ENCODE peak calls at places on chromosomes 1 and 21, in eight cellular contexts. H, E, O, N, U, V, S and I are unnamed samples.

GRCh38 chr1:47521034-47521871 is 83.4 kb downstream of the FOXD2 start:
- DNase-seq in H (no peak), E (no peak), O (no peak), N (no peak), U (no peak), V (no peak), S (no peak), I (no peak)

GRCh38 chr1:153771241-153771640 is 4.0 kb upstream of the SLC27A3 start:
- DNase-seq in H (no peak), E (no peak), O (no peak), N (no peak), U (no peak), V (no peak), S (no peak), I (no peak)

GRCh38 chr1:226645279-226645976 is 93.7 kb downstream of the ITPKB start:
- DNase-seq in H (no peak), E (no peak), O (no peak), N (no peak), U (no peak), V (no peak), S (no peak), I (no peak)

GRCh38 chr21:41316641-41317392 is at the start of gene FAM3B:
- DNase-seq in H (no peak), E (peak), O (no peak), N (no peak), U (no peak), V (no peak), S (no peak), I (no peak)

GRCh38 chr1:205477759-205478247 is 22.0 kb upstream of the BLACAT1 start:
- DNase-seq in H (peak), E (peak), O (peak), N (peak), U (peak), V (no peak), S (peak), I (no peak)

GRCh38 chr1:19081218-19081893 is 124.9 kb upstream of the IFFO2 start:
- DNase-seq in H (peak), E (no peak), O (peak), N (no peak), U (no peak), V (no peak), S (peak), I (peak)

GRCh38 chr1:109208847-109209463 is 4.8 kb upstream of the SARS1 start:
- DNase-seq in H (no peak), E (no peak), O (no peak), N (no peak), U (no peak), V (no peak), S (no peak), I (no peak)

GRCh38 chr1:2231667-2232254 is 3.6 kb downstream of the SKI start:
- DNase-seq in H (peak), E (peak), O (peak), N (no peak), U (no peak), V (no peak), S (peak), I (peak)

GRCh38 chr1:176531036-176531435 is 68.1 kb downstream of the PAPPA2 start:
- DNase-seq in H (no peak), E (no peak), O (no peak), N (no peak), U (no peak), V (no peak), S (no peak), I (no peak)

GRCh38 chr1:2065699-2066098 is 15.5 kb downstream of the PRKCZ start:
- DNase-seq in H (no peak), E (no peak), O (no peak), N (no peak), U (no peak), V (no peak), S (no peak), I (no peak)

GRCh38 chr1:32215629-32216505 is 6.3 kb downstream of the TMEM234 start:
- DNase-seq in H (peak), E (peak), O (peak), N (peak), U (peak), V (no peak), S (peak), I (peak)

GRCh38 chr1:232579958-232580705 is 49.8 kb downstream of the SIPA1L2 start:
- DNase-seq in H (peak), E (no peak), O (no peak), N (no peak), U (no peak), V (no peak), S (no peak), I (no peak)

GRCh38 chr1:206663832-206664652 is 20.7 kb upstream of the MAPKAPK2 start:
- DNase-seq in H (peak), E (peak), O (peak), N (peak), U (peak), V (peak), S (peak), I (peak)